ENCODE peak calls at places on chromosome 21, in ten cellular contexts. B is heart left ventricle; T is H9; V is dorsolateral prefrontal cortex; Z is foreskin fibroblast; I is RWPE2; Y is cardiac muscle cell; H is neural crest cell; P is CD4-positive, alpha-beta T cell; E is psoas muscle. U is an unnamed sample.

GRCh38 chr21:43306911-43307676 is 119.8 kb downstream of the SIK1 start:
- DNase-seq in Y (no peak), V (no peak), I (peak; percentile 81), E (peak; percentile 66), H (no peak), P (no peak), Z (no peak), B (peak; percentile 86), T (no peak), U (no peak)

GRCh38 chr21:28066051-28066450 is 926.6 kb downstream of the LTN1 start:
- DNase-seq in E (no peak), T (no peak), P (no peak), H (no peak), Y (no peak), Z (no peak), B (no peak), V (no peak), I (no peak), U (peak; percentile 37)

GRCh38 chr21:38561613-38562012 is 63.3 kb upstream of the ERG start:
- DNase-seq in B (no peak), Y (no peak), T (no peak), E (no peak), Z (no peak), P (no peak), V (no peak), H (no peak), I (no peak), U (no peak)

GRCh38 chr21:37758997-37759396 is 157.3 kb downstream of the KCNJ6 start:
- DNase-seq in B (no peak), Y (peak; percentile 64), V (no peak), H (peak; percentile 52), P (no peak), I (no peak), E (no peak), T (peak; percentile 79), Z (peak; percentile 34), U (no peak)

GRCh38 chr21:35222021-35222420 is 172.9 kb upstream of the RUNX1 start:
- DNase-seq in P (no peak), V (no peak), B (no peak), T (no peak), Y (peak; percentile 19), E (no peak), Z (no peak), H (no peak), I (no peak), U (no peak)

GRCh38 chr21:38310619-38311018 is 53.8 kb downstream of the KCNJ15 start:
- DNase-seq in Z (peak; percentile 70), I (no peak), P (no peak), E (no peak), H (no peak), V (no peak), B (no peak), Y (no peak), T (no peak), U (no peak)

GRCh38 chr21:14259669-14260458 is 43.9 kb downstream of the RBM11 start:
- DNase-seq in E (no peak), P (no peak), Z (peak; percentile 3), H (no peak), I (no peak), V (no peak), B (no peak), T (no peak), Y (peak; percentile 66), U (no peak)

GRCh38 chr21:20997633-20998455 is at the start of gene NCAM2:
- DNase-seq in Y (peak; percentile 89), I (no peak), E (peak; percentile 72), B (peak; percentile 72), H (peak; percentile 67), P (peak; percentile 38), T (peak; percentile 83), Z (peak; percentile 80), V (peak; percentile 76), U (no peak)

GRCh38 chr21:28671549-28672195 is 321.0 kb downstream of the LTN1 start:
- DNase-seq in E (no peak), H (no peak), B (no peak), V (no peak), P (no peak), T (no peak), I (no peak), Z (peak; percentile 56), Y (no peak), U (no peak)

GRCh38 chr21:26842976-26843911 is 2.0 kb downstream of the ADAMTS1 start:
- DNase-seq in B (peak; percentile 94), V (peak; percentile 90), Z (peak; percentile 95), H (peak; percentile 68), E (peak; percentile 94), Y (peak; percentile 83), T (peak; percentile 86), P (no peak), I (peak; percentile 87), U (peak; percentile 70)
- TF ChIP-seq CTCF in B (peak; percentile 51), V (peak; percentile 40), Z (peak; percentile 28), H (peak; percentile 52), E (peak; percentile 26), Y (peak; percentile 33), T (peak; percentile 46), P (no peak), I (peak; percentile 21), U (no peak)

DNA sequence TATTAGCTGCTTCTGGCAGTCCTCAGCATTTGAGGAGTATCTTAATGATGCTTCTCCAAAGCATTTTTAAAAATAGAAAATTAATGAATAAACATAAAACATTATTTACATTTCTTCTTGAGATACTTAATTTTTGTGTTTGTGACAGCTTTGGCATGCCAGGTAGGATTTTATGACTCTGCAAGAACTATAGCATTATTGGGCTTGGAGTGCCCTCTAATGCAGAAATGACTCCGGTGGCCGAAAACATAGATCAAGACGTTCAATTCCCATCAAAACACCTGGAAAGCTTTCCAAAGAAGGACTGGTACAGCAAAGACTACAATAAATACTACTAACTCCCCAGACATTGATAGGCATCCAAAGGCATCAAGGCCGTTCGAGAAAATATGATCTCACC is 366.4 kb upstream of the CXADR start:
- DNase-seq in H (no peak), E (no peak), T (no peak), V (no peak), Y (no peak), I (no peak), B (no peak), P (no peak), Z (no peak), U (no peak)
- TF ChIP-seq CTCF in H (no peak), E (no peak), T (peak; percentile 59), V (no peak), Y (no peak), I (no peak), B (no peak), P (no peak), Z (no peak), U (no peak)

DNA sequence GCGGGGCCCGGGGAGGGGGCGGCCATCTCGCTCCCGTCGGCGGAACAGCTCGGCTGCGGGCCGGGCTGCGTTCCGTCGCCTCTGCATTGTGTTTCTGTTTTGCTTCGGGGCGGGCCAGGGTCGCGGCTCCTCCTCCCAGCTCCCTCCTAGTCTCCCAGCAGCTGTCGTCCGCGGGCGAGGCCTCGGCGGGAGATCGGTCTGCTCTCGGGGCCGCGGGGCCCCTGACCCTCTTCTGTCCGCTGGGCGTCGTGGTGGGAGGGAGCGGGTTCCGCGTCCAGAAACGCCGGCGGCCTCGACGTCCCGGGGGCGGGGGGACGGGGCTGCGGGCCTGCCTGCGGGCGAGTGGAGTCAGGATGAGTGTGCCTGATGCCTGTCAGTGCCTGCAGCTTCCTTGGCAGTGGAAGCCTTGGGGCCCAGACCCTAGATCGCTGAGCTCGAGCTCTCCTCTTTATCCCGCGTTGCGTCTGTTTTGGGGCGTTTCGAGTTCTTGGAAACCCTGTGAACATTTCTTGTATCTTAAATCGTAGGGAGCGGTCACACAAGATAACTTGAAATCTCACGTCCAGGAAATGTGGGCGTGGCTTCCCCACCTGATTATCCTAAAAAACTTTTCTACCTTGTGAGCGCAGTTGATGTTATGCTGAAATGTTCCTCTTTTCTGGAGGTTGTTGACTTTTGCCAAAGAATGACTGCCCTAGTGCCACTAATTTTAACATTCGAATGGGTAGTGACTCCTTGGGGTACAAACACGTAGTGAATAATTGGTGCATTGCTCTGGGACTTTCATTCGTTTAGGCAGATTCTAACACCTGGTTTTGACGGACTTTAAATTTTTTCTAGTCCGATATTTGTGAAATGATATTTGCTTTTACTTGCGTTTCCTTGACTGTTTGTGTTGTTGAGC is 676 bp downstream of the MORC3 start:
- DNase-seq in Y (peak; percentile 74), T (peak; percentile 68), E (peak; percentile 71), V (peak; percentile 70), B (peak; percentile 76), Z (peak; percentile 76), P (no peak), I (peak; percentile 82), H (peak; percentile 64), U (no peak)
- TF ChIP-seq CTCF in Y (no peak), T (no peak), E (no peak), V (no peak), B (no peak), Z (no peak), P (no peak), I (no peak), H (no peak), U (no peak)

GRCh38 chr21:33441489-33442477 is 38.0 kb downstream of the TMEM50B start:
- DNase-seq in T (no peak), E (peak; percentile 37), I (no peak), H (no peak), P (no peak), Y (peak; percentile 32), V (no peak), Z (peak; percentile 52), B (peak; percentile 80), U (peak; percentile 53)

GRCh38 chr21:33443174-33443573 is 36.6 kb downstream of the TMEM50B start:
- DNase-seq in T (no peak), E (no peak), Y (peak; percentile 37), H (no peak), V (no peak), I (no peak), P (no peak), Z (no peak), B (no peak), U (no peak)

GRCh38 chr21:33449650-33450049 is 30.1 kb downstream of the TMEM50B start:
- DNase-seq in T (no peak), P (no peak), E (no peak), B (no peak), V (no peak), H (no peak), Y (no peak), I (no peak), Z (no peak), U (no peak)

DNA sequence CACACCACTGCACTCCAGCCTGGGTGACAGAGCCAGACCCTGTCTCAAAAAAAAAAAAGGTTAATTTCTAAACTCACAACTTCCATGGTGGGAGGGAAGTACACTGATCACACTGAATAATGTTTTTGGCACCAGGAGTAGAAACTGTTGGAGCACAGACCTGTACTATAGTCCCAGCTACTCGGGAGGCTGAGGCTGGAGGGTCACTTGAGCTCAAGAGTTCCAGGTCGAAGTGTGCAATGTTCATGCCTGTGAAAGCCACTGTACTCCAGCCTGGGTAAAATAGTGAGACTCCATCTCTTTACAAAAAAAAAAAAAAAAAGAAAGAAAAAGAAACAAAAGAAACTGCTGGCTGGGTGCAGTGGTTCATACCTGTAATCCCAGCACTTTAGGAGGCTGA is 35.3 kb downstream of the TMEM50B start:
- DNase-seq in Y (no peak), H (no peak), I (no peak), V (no peak), P (no peak), E (no peak), B (no peak), T (no peak), Z (no peak), U (no peak)
- TF ChIP-seq CTCF in Y (no peak), H (no peak), I (no peak), V (no peak), P (no peak), E (no peak), B (no peak), T (no peak), Z (no peak), U (no peak)

U was measured in BJ.